ENCODE peak calls at places on chromosomes 7 and 10, in ten cellular contexts. D is right lobe of liver, O is PC-3, K is aorta, N is fibroblast of lung, Y is A549, X is Peyer's patch, L is H9, G is upper lobe of right lung, I is cardiac muscle cell. H is an unnamed sample.

GRCh38 chr10:80471009-80471408 is 16.9 kb downstream of the TSPAN14 start:
- DNase-seq in D (no peak), O (no peak), K (no peak), N (no peak), Y (no peak), X (peak; percentile 45), L (no peak), G (no peak), I (no peak), H (no peak)

GRCh38 chr10:121078672-121079102 is 227.5 kb downstream of the WDR11 start:
- DNase-seq in D (no peak), O (peak; percentile 64), K (no peak), N (no peak), Y (no peak), X (peak; percentile 65), L (no peak), G (peak; percentile 72), I (no peak), H (no peak)

GRCh38 chr10:10803273-10803672 is 214.4 kb upstream of the CELF2 start:
- DNase-seq in D (no peak), O (no peak), K (no peak), N (peak; percentile 68), Y (no peak), X (no peak), L (no peak), G (no peak), I (no peak), H (no peak)

GRCh38 chr10:106224676-106225075 is 939.8 kb downstream of the SORCS1 start:
- DNase-seq in D (no peak), O (peak; percentile 81), K (no peak), N (no peak), Y (no peak), X (no peak), L (no peak), G (no peak), I (peak; percentile 43), H (no peak)

GRCh38 chr10:114038819-114039218 is 4.8 kb upstream of the ADRB1 start:
- DNase-seq in D (no peak), O (peak; percentile 60), K (no peak), N (no peak), Y (no peak), X (no peak), L (no peak), G (no peak), I (no peak), H (no peak)

GRCh38 chr7:78254397-78255055 is 456.0 kb downstream of the PHTF2 start:
- DNase-seq in D (no peak), O (no peak), K (no peak), N (no peak), Y (no peak), X (no peak), L (no peak), G (no peak), I (no peak), H (no peak)

GRCh38 chr7:104979167-104979841 is 34.7 kb upstream of the KMT2E start:
- DNase-seq in D (no peak), O (no peak), K (no peak), N (peak; percentile 63), Y (no peak), X (no peak), L (peak; percentile 43), G (no peak), I (peak; percentile 90), H (no peak)

GRCh38 chr7:152145853-152146466 is 120.5 kb downstream of the GALNT11 start:
- DNase-seq in D (no peak), O (peak; percentile 56), K (no peak), N (peak; percentile 64), Y (peak; percentile 32), X (no peak), L (no peak), G (no peak), I (peak; percentile 72), H (peak; percentile 54)

GRCh38 chr10:124649209-124649608 is 95.0 kb downstream of the FAM53B start:
- DNase-seq in D (no peak), O (no peak), K (no peak), N (no peak), Y (no peak), X (no peak), L (no peak), G (no peak), I (no peak), H (no peak)

GRCh38 chr7:116802784-116803183 is 59.6 kb upstream of the CAPZA2 start:
- DNase-seq in D (no peak), O (peak; percentile 74), K (no peak), N (peak; percentile 84), Y (peak; percentile 51), X (no peak), L (no peak), G (no peak), I (peak; percentile 71), H (no peak)

GRCh38 chr10:43355749-43356371 is 15.6 kb upstream of the FXYD4 start:
- DNase-seq in D (no peak), O (peak; percentile 97), K (no peak), N (peak; percentile 26), Y (no peak), X (peak; percentile 78), L (no peak), G (no peak), I (no peak), H (no peak)

GRCh38 chr7:37511852-37512377 is 63.3 kb upstream of the ELMO1 start:
- DNase-seq in D (no peak), O (no peak), K (no peak), N (no peak), Y (no peak), X (no peak), L (no peak), G (no peak), I (no peak), H (no peak)

GRCh38 chr10:71547841-71548493 is 151.2 kb downstream of the CDH23 start:
- DNase-seq in D (no peak), O (no peak), K (peak; percentile 75), N (peak; percentile 35), Y (no peak), X (no peak), L (no peak), G (peak; percentile 82), I (peak; percentile 85), H (no peak)

GRCh38 chr10:59036311-59037017 is 140.0 kb upstream of the PHYHIPL start:
- DNase-seq in D (peak; percentile 62), O (no peak), K (no peak), N (no peak), Y (no peak), X (no peak), L (no peak), G (no peak), I (no peak), H (no peak)

DNA sequence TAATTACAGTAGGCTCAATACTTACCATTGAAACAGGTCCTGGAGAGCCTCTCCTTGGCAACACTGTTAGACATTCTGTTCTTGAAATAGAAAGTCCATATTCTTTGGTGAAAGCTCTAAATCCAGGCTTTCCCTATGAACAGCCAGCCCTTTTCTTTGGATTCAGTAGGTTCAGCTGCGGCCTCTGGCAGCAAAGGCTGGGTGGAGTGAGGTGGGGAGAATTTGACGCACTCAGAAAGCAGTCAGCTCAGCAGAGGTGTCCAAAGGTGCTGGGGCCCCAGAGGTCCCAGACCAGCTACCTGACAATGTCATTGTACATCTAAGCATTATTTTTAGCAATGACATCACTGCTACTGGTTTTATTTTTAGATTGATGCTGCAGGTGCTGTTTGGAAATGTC is 146.1 kb downstream of the GRK5 start:
- DNase-seq in D (no peak), O (no peak), K (no peak), N (no peak), Y (no peak), X (no peak), L (no peak), G (peak; percentile 30), I (no peak), H (no peak)
- H3K9me3 ChIP-seq in D (peaks cover 6% of the 10 kb centered on the region), O (no peaks in the 10 kb centered on the region), K (no peaks in the 10 kb centered on the region), N (no peaks in the 10 kb centered on the region), Y (peaks cover 29% of the 10 kb centered on the region), X (no peaks in the 10 kb centered on the region), L (peaks cover 9% of the 10 kb centered on the region), G (no peaks in the 10 kb centered on the region), I (peaks cover 3% of the 10 kb centered on the region), H (peaks cover 36% of the 10 kb centered on the region)

GRCh38 chr10:102491136-102491535 is 11.4 kb downstream of the ACTR1A start:
- DNase-seq in D (no peak), O (no peak), K (no peak), N (no peak), Y (no peak), X (no peak), L (no peak), G (no peak), I (no peak), H (no peak)

GRCh38 chr10:102493771-102494170 is 8.7 kb downstream of the ACTR1A start:
- DNase-seq in D (no peak), O (no peak), K (no peak), N (no peak), Y (no peak), X (no peak), L (no peak), G (no peak), I (no peak), H (no peak)

GRCh38 chr10:102492344-102492939 is 10.1 kb downstream of the ACTR1A start:
- DNase-seq in D (no peak), O (no peak), K (peak; percentile 9), N (no peak), Y (no peak), X (no peak), L (no peak), G (no peak), I (no peak), H (no peak)

GRCh38 chr10:102497545-102497944 is 5.0 kb downstream of the ACTR1A start:
- DNase-seq in D (no peak), O (no peak), K (no peak), N (no peak), Y (no peak), X (no peak), L (no peak), G (no peak), I (no peak), H (no peak)

GRCh38 chr10:102492983-102493382 is 9.5 kb downstream of the ACTR1A start:
- DNase-seq in D (no peak), O (no peak), K (peak; percentile 12), N (peak; percentile 22), Y (no peak), X (no peak), L (no peak), G (no peak), I (peak; percentile 32), H (no peak)
- H3K4me1 ChIP-seq in D (no peaks in the 10 kb centered on the region), O (no peaks in the 10 kb centered on the region), K (peaks cover 2% of the 10 kb centered on the region), N (no peaks in the 10 kb centered on the region), Y (peaks cover 10% of the 10 kb centered on the region), X (no peaks in the 10 kb centered on the region), L (no peaks in the 10 kb centered on the region), G (peaks cover 18% of the 10 kb centered on the region), I (no peaks in the 10 kb centered on the region), H (no peaks in the 10 kb centered on the region)

GRCh38 chr10:130714700-130715467 is 578.7 kb downstream of the GLRX3 start:
- DNase-seq in D (no peak), O (no peak), K (no peak), N (no peak), Y (no peak), X (no peak), L (no peak), G (peak; percentile 53), I (no peak), H (no peak)
- H3K9me3 ChIP-seq in D (no peaks in the 10 kb centered on the region), O (no peaks in the 10 kb centered on the region), K (no peaks in the 10 kb centered on the region), N (no peaks in the 10 kb centered on the region), Y (no peaks in the 10 kb centered on the region), X (no peaks in the 10 kb centered on the region), L (no peaks in the 10 kb centered on the region), G (no peaks in the 10 kb centered on the region), I (no peaks in the 10 kb centered on the region), H (no peaks in the 10 kb centered on the region)

DNA sequence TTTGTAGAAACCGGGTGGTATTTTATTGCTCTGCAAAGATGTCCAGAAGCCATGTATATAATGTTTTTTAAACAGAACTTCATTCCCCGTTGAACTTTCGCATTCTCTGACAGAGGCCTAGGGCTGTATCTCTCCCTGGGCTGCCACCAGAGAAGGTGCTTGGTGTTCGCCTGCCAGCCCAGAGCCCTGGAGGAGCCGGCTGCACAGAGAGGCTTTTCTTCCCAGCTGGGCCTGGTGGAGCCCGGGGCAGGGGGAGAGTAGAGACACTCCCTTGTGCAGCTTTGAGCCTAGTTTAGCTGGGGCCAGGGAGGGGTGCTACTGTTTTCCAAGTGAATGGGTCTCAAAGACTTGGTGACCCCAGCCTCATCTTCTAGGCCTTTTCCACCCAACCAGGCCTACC is 13.6 kb upstream of the TRIM8 start:
- DNase-seq in D (no peak), O (no peak), K (no peak), N (no peak), Y (no peak), X (no peak), L (no peak), G (no peak), I (no peak), H (no peak)
- H3K4me1 ChIP-seq in D (no peaks in the 10 kb centered on the region), O (peaks cover 72% of the 10 kb centered on the region), K (peaks cover 2% of the 10 kb centered on the region), N (peaks cover 68% of the 10 kb centered on the region), Y (peaks cover 36% of the 10 kb centered on the region), X (no peaks in the 10 kb centered on the region), L (peaks cover 18% of the 10 kb centered on the region), G (peaks cover 78% of the 10 kb centered on the region), I (peaks cover 86% of the 10 kb centered on the region), H (peaks cover 13% of the 10 kb centered on the region)